ENCODE peak calls at places on chromosome 11, in four cellular contexts. G is body of pancreas, X is fibroblast of lung, F is Peyer's patch. C is an unnamed sample.

GRCh38 chr11:64758330-64759079 is 1.3 kb downstream of the PYGM start:
- DNase-seq in G (no peak), X (no peak), F (no peak), C (no peak)

GRCh38 chr11:68763181-68763721 is 11.9 kb upstream of the TESMIN start:
- DNase-seq in G (no peak), X (no peak), F (no peak), C (peak; percentile 74)

GRCh38 chr11:124627546-124627945 is 4.9 kb downstream of the TBRG1 start:
- DNase-seq in G (no peak), X (no peak), F (no peak), C (no peak)

GRCh38 chr11:65381721-65382035 is 768 bp downstream of the SLC25A45 start:
- DNase-seq in G (no peak), X (peak; percentile 83), F (no peak), C (peak; percentile 93)

GRCh38 chr11:56624661-56625110 is 10.0 kb upstream of the OR5M1 start:
- DNase-seq in G (no peak), X (peak; percentile 41), F (no peak), C (peak; percentile 45)

GRCh38 chr11:90252053-90252452 is 29.2 kb upstream of the CHORDC1 start:
- DNase-seq in G (no peak), X (no peak), F (no peak), C (no peak)

GRCh38 chr11:130436171-130436570 is 7.8 kb upstream of the ADAMTS8 start:
- DNase-seq in G (no peak), X (no peak), F (no peak), C (no peak)

GRCh38 chr11:120055646-120056045 is 82.3 kb downstream of the TRIM29 start:
- DNase-seq in G (no peak), X (peak; percentile 80), F (no peak), C (peak; percentile 95)

GRCh38 chr11:32881286-32881685 is 11.3 kb upstream of the QSER1 start:
- DNase-seq in G (no peak), X (no peak), F (no peak), C (peak; percentile 83)

GRCh38 chr11:58926695-58927094 is 12.6 kb upstream of the GLYATL1 start:
- DNase-seq in G (no peak), X (peak; percentile 75), F (no peak), C (no peak)

GRCh38 chr11:70710192-70710965 is 312.1 kb downstream of the CTTN start:
- DNase-seq in G (no peak), X (no peak), F (peak; percentile 33), C (no peak)

GRCh38 chr11:116691779-116692178 is 81.0 kb downstream of the BUD13 start:
- DNase-seq in G (peak; percentile 29), X (no peak), F (peak; percentile 63), C (no peak)

GRCh38 chr11:113849713-113850112 is 25.7 kb downstream of the USP28 start:
- DNase-seq in G (no peak), X (no peak), F (no peak), C (no peak)

GRCh38 chr11:61922539-61922938 is 5.2 kb upstream of the RAB3IL1 start:
- DNase-seq in G (peak; percentile 68), X (peak; percentile 51), F (peak; percentile 47), C (no peak)

GRCh38 chr11:73330569-73331093 is 22.6 kb downstream of the ARHGEF17 start:
- DNase-seq in G (no peak), X (peak; percentile 48), F (no peak), C (no peak)

GRCh38 chr11:60493454-60493853 is 876 bp downstream of the MS4A12 start:
- DNase-seq in G (no peak), X (no peak), F (no peak), C (no peak)

GRCh38 chr11:69312418-69313399 is 18.8 kb downstream of the MYEOV start:
- DNase-seq in G (no peak), X (peak; percentile 31), F (no peak), C (no peak)

GRCh38 chr11:92048415-92048814 is 176.2 kb upstream of the FAT3 start:
- DNase-seq in G (no peak), X (peak; percentile 6), F (no peak), C (peak; percentile 34)

GRCh38 chr11:72744474-72744873 is 7.7 kb downstream of the ARAP1 start:
- DNase-seq in G (no peak), X (no peak), F (no peak), C (no peak)

GRCh38 chr11:73087730-73088129 is 54.4 kb downstream of the FCHSD2 start:
- DNase-seq in G (peak; percentile 16), X (peak; percentile 17), F (no peak), C (peak; percentile 8)

GRCh38 chr11:78022397-78023396 is at the start of gene KCTD14:
- DNase-seq in G (peak; percentile 82), X (no peak), F (peak; percentile 73), C (no peak)

GRCh38 chr11:68099474-68100405 is 21.4 kb downstream of the CHKA start:
- DNase-seq in G (peak; percentile 96), X (peak; percentile 60), F (no peak), C (no peak)

GRCh38 chr11:12102588-12103410 is 7.6 kb upstream of the MICAL2 start:
- DNase-seq in G (no peak), X (no peak), F (no peak), C (no peak)

GRCh38 chr11:73532310-73532709 is 65.6 kb downstream of the FAM168A start:
- DNase-seq in G (no peak), X (no peak), F (no peak), C (no peak)

GRCh38 chr11:107999759-108000455 is 8.8 kb upstream of the CUL5 start:
- DNase-seq in G (peak; percentile 3), X (peak; percentile 59), F (no peak), C (no peak)

GRCh38 chr11:44246726-44247125 is 63.2 kb downstream of the ALX4 start:
- DNase-seq in G (no peak), X (no peak), F (no peak), C (no peak)

GRCh38 chr11:126834149-126834548 is 166.4 kb downstream of the KIRREL3 start:
- DNase-seq in G (no peak), X (peak; percentile 97), F (no peak), C (no peak)

GRCh38 chr11:67665537-67666302 is 8.7 kb downstream of the ALDH3B2 start:
- DNase-seq in G (peak; percentile 48), X (no peak), F (peak; percentile 55), C (no peak)

DNA sequence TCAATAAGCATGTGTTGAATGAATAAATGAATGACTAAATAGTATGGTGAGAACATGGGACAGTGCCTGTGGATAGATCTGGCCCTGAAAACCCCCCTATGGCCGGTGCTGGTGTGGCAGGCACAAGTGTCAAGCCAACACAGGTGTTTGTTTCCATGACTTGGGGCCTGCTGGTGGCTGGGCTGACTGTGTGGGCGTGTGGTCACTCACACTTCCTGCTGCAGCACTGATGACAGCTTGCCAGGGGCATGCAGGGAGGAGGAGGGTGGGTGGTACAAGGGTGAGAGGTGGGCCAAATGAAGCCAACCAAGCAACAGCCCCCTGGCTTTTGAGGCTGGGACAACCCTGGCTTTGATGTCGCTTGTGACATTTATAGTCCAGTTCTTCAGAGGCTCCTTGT is 30.3 kb upstream of the ABCC8 start:
- DNase-seq in G (no peak), X (no peak), F (peak; percentile 38), C (no peak)
- TF ChIP-seq CTCF in G (no peak), X (no peak), F (no peak), C (no peak)

DNA sequence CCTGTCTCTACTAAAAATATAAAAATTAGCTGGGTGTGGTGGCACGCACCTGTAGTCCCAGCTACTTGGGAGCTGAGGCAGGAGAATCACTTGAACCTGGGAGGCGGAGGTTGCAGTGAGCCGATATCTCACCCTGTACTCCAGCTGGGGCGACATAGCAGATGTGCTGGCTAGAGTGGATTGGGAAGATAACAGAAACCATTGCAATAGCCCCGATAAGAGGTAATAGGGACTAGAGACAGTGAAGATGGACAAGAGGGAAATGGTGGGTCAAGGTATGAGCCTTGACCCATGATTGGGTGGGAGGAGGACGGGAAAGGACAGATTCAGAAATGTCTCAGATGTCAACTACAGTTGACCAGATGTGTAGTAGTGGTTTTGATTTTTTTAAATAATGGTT is 6.1 kb downstream of the SWAP70 start:
- DNase-seq in G (no peak), X (no peak), F (no peak), C (no peak)
- H3K4me1 ChIP-seq in G (no peaks in the 10 kb centered on the region), X (no peaks in the 10 kb centered on the region), F (no peaks in the 10 kb centered on the region), C (peaks cover 4% of the 10 kb centered on the region)

GRCh38 chr11:10522921-10523320 is 18.1 kb downstream of the RNF141 start:
- DNase-seq in G (no peak), X (peak; percentile 30), F (no peak), C (peak; percentile 92)

GRCh38 chr11:10524471-10524870 is 16.5 kb downstream of the RNF141 start:
- DNase-seq in G (no peak), X (no peak), F (no peak), C (no peak)

GRCh38 chr11:10519630-10520029 is 21.4 kb downstream of the RNF141 start:
- DNase-seq in G (no peak), X (no peak), F (no peak), C (peak; percentile 56)

GRCh38 chr11:10520562-10520961 is 20.4 kb downstream of the RNF141 start:
- DNase-seq in G (no peak), X (no peak), F (no peak), C (no peak)

DNA sequence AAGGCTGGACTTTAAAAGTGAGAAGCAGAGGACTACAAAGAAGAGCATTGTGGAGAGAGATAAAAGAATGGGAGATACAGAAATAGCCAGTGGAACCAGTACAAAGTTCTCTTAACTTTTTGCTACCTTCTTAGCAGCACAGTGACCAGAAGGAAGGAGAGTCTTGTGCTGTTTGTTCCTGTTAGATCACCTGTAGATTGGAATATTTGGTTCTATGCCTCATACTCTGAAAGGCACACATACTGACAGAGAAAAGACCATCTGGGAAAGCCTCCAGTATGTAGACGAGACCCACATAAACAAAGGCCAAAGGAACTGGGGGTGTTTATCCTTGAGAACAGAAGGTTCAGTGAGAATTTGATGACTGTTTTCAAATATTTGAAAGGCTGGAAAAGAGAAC is 18.7 kb downstream of the RNF141 start:
- DNase-seq in G (no peak), X (no peak), F (no peak), C (no peak)
- H3K27ac ChIP-seq in G (no peak overlapping the region), X (no peak overlapping the region), F (no peak overlapping the region), C (peak overlapping the region; percentile 32)

GRCh38 chr11:19121646-19122045 is 4.7 kb downstream of the ZDHHC13 start:
- DNase-seq in G (no peak), X (peak; percentile 25), F (no peak), C (peak; percentile 12)

GRCh38 chr11:19116315-19116970 is 525 bp upstream of the ZDHHC13 start:
- DNase-seq in G (no peak), X (no peak), F (no peak), C (no peak)

GRCh38 chr11:19117760-19118097 is 761 bp downstream of the ZDHHC13 start:
- DNase-seq in G (no peak), X (no peak), F (no peak), C (no peak)

GRCh38 chr11:19111809-19112208 is 5.2 kb upstream of the ZDHHC13 start:
- DNase-seq in G (no peak), X (no peak), F (no peak), C (no peak)

DNA sequence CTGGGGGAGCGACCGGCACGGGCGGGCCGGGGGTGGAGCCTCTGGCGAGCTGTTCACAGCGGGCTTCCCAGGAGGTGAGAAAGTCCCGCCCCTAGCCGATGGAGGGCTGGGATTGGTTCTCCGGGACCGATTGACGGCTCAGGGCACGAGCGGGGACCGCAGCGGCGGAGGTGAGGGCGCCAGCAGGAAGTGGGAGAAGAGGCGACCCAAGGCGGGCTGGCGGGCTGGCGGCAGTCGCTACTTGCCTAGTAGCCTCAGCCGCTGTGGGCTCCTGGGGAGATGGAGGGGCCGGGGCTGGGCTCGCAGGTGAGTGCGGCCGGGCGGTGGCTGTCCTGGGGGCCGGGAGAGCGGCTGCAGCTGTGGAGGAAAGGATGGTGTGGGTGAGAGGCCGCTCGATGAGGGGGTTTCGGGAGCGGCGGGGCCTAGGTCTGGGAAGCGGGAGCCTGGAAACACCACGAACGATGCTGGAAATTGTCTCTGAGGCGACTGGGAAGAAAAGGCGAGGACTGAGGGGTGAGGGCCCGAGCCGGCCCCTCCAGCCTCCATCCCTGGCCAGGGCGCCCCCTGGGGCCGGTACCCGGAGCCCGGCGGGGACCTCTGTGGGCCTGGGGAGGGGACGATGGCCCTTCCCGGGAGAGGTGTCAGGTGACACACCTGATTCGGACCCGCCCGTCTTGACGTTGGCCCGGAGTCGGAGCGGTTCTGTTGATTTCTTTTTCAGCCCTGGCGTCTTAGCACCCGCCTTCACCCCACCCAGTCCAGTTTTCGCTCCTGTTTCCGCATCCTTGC is at the start of gene ZDHHC13:
- DNase-seq in G (peak; percentile 96), X (peak; percentile 89), F (peak; percentile 97), C (peak; percentile 63)
- TF ChIP-seq CTCF in G (no peak), X (peak; percentile 38), F (peak; percentile 18), C (peak; percentile 56)

C was measured in foreskin keratinocyte.